ENCODE peak calls at places on chromosome 11, in seven cellular contexts. L is tibial artery; W is spleen; A is NCI-H345; Y is activated CD4-positive, alpha-beta T cell treated with anti-CD3 and anti-CD28 coated beads, Interleukin-2, amount 10 ng/mL, durations not matched to agents 7 days and 5 days; G is dorsolateral prefrontal cortex; T is activated gamma-delta T cell. R is an unnamed sample.

GRCh38 chr11:27228232-27228631 is 134.8 kb downstream of the CCDC34 start:
- DNase-seq in L (no peak), W (no peak), A (peak; percentile 81), Y (no peak), G (no peak), T (no peak), R (no peak)

GRCh38 chr11:115687934-115688333 is 183.7 kb upstream of the CADM1 start:
- DNase-seq in L (no peak), W (no peak), A (no peak), Y (no peak), G (no peak), T (no peak), R (no peak)

GRCh38 chr11:65565624-65566453 is 4.4 kb upstream of the ZNRD2 start:
- DNase-seq in L (no peak), W (peak; percentile 72), A (no peak), Y (peak; percentile 50), G (no peak), T (no peak), R (no peak)

GRCh38 chr11:62546937-62547625 is 475 bp upstream of the AHNAK start:
- DNase-seq in L (no peak), W (no peak), A (no peak), Y (no peak), G (no peak), T (no peak), R (peak; percentile 67)

GRCh38 chr11:47611240-47611863 is 17.1 kb upstream of the C1QTNF4 start:
- DNase-seq in L (no peak), W (peak; percentile 36), A (no peak), Y (no peak), G (no peak), T (no peak), R (no peak)

GRCh38 chr11:75565221-75565814 is 3.3 kb downstream of the SERPINH1 start:
- DNase-seq in L (peak; percentile 76), W (no peak), A (no peak), Y (no peak), G (no peak), T (no peak), R (peak; percentile 53)

GRCh38 chr11:73314121-73314948 is 6.3 kb downstream of the ARHGEF17 start:
- DNase-seq in L (no peak), W (no peak), A (no peak), Y (no peak), G (peak; percentile 84), T (no peak), R (no peak)

GRCh38 chr11:2881076-2881973 is 4.2 kb downstream of the CDKN1C start:
- DNase-seq in L (no peak), W (no peak), A (no peak), Y (no peak), G (no peak), T (no peak), R (no peak)

GRCh38 chr11:95541715-95542114 is 247.9 kb downstream of the FAM76B start:
- DNase-seq in L (no peak), W (no peak), A (no peak), Y (no peak), G (no peak), T (no peak), R (no peak)

GRCh38 chr11:116342148-116342547 is 430.6 kb downstream of the BUD13 start:
- DNase-seq in L (no peak), W (no peak), A (no peak), Y (no peak), G (no peak), T (no peak), R (no peak)

GRCh38 chr11:31487848-31488247 is 21.6 kb downstream of the IMMP1L start:
- DNase-seq in L (no peak), W (no peak), A (no peak), Y (peak; percentile 29), G (no peak), T (no peak), R (no peak)

GRCh38 chr11:74524978-74525377 is 31.5 kb upstream of the LIPT2 start:
- DNase-seq in L (no peak), W (no peak), A (no peak), Y (no peak), G (no peak), T (no peak), R (no peak)

GRCh38 chr11:78564037-78564888 is 10.4 kb downstream of the NARS2 start:
- DNase-seq in L (no peak), W (no peak), A (peak; percentile 73), Y (peak; percentile 78), G (no peak), T (no peak), R (no peak)

GRCh38 chr11:44188643-44189042 is 93.2 kb downstream of the EXT2 start:
- DNase-seq in L (no peak), W (no peak), A (no peak), Y (no peak), G (no peak), T (no peak), R (no peak)

GRCh38 chr11:59175104-59175503 is 3.2 kb downstream of the DTX4 start:
- DNase-seq in L (no peak), W (no peak), A (no peak), Y (no peak), G (no peak), T (no peak), R (no peak)

GRCh38 chr11:15748673-15749190 is 607.6 kb downstream of the SOX6 start:
- DNase-seq in L (no peak), W (no peak), A (no peak), Y (no peak), G (no peak), T (no peak), R (no peak)

GRCh38 chr11:46363031-46363407 is 15.8 kb downstream of the DGKZ start:
- DNase-seq in L (peak; percentile 65), W (peak; percentile 90), A (no peak), Y (no peak), G (no peak), T (no peak), R (no peak)

GRCh38 chr11:117814766-117815261 is 9.7 kb downstream of the FXYD2 start:
- DNase-seq in L (peak; percentile 51), W (peak; percentile 95), A (peak; percentile 95), Y (peak; percentile 85), G (peak; percentile 79), T (no peak), R (no peak)

GRCh38 chr11:133215529-133216230 is 316.6 kb downstream of the OPCML start:
- DNase-seq in L (no peak), W (no peak), A (no peak), Y (no peak), G (no peak), T (no peak), R (no peak)

GRCh38 chr11:111046291-111046690 is 199.2 kb upstream of the POU2AF2 start:
- DNase-seq in L (no peak), W (no peak), A (no peak), Y (no peak), G (no peak), T (no peak), R (no peak)

GRCh38 chr11:101586965-101587364 is 3.2 kb upstream of the TRPC6 start:
- DNase-seq in L (no peak), W (no peak), A (no peak), Y (no peak), G (no peak), T (no peak), R (no peak)

GRCh38 chr11:89477175-89477574 is 14.0 kb downstream of the NOX4 start:
- DNase-seq in L (no peak), W (no peak), A (no peak), Y (no peak), G (no peak), T (no peak), R (no peak)

GRCh38 chr11:100593321-100593720 is 93.8 kb upstream of the ARHGAP42 start:
- DNase-seq in L (no peak), W (no peak), A (no peak), Y (no peak), G (no peak), T (no peak), R (no peak)

GRCh38 chr11:117064275-117064674 is 34.0 kb downstream of the SIK3 start:
- DNase-seq in L (no peak), W (no peak), A (no peak), Y (no peak), G (no peak), T (no peak), R (no peak)

GRCh38 chr11:33994937-33995336 is 56.6 kb upstream of the CAPRIN1 start:
- DNase-seq in L (no peak), W (no peak), A (no peak), Y (no peak), G (no peak), T (no peak), R (no peak)

GRCh38 chr11:44831605-44832394 is 105.0 kb downstream of the TSPAN18 start:
- DNase-seq in L (no peak), W (no peak), A (no peak), Y (no peak), G (no peak), T (no peak), R (no peak)

GRCh38 chr11:106961518-106961917 is 56.8 kb downstream of the GUCY1A2 start:
- DNase-seq in L (no peak), W (no peak), A (no peak), Y (no peak), G (no peak), T (no peak), R (no peak)

GRCh38 chr11:14764899-14765527 is 121.4 kb downstream of the PDE3B start:
- DNase-seq in L (no peak), W (no peak), A (no peak), Y (peak; percentile 76), G (no peak), T (no peak), R (no peak)

GRCh38 chr11:65208785-65209710 is 27.3 kb downstream of the CAPN1 start:
- DNase-seq in L (no peak), W (no peak), A (no peak), Y (no peak), G (no peak), T (no peak), R (no peak)

GRCh38 chr11:30041171-30041570 is 24.3 kb upstream of the KCNA4 start:
- DNase-seq in L (no peak), W (peak; percentile 30), A (no peak), Y (no peak), G (no peak), T (no peak), R (no peak)

GRCh38 chr11:46238078-46238966 is 39.1 kb upstream of the CREB3L1 start:
- DNase-seq in L (peak; percentile 47), W (peak; percentile 94), A (peak; percentile 54), Y (peak; percentile 49), G (no peak), T (peak; percentile 40), R (peak; percentile 86)

GRCh38 chr11:44760917-44761545 is 34.3 kb downstream of the TSPAN18 start:
- DNase-seq in L (peak; percentile 76), W (no peak), A (no peak), Y (no peak), G (no peak), T (no peak), R (peak; percentile 66)

GRCh38 chr11:17353228-17354021 is 1.8 kb downstream of the NCR3LG1 start:
- DNase-seq in L (peak; percentile 57), W (peak; percentile 88), A (peak; percentile 77), Y (peak; percentile 47), G (peak; percentile 42), T (peak; percentile 40), R (peak; percentile 73)

GRCh38 chr11:93984205-93984586 is 37.0 kb upstream of the HEPHL1 start:
- DNase-seq in L (no peak), W (no peak), A (no peak), Y (no peak), G (no peak), T (no peak), R (no peak)

GRCh38 chr11:61581030-61581928 is at the start of gene SYT7:
- DNase-seq in L (peak; percentile 94), W (peak; percentile 98), A (peak; percentile 96), Y (peak; percentile 91), G (peak; percentile 87), T (peak; percentile 70), R (peak; percentile 98)

R was measured in ovary.